ENCODE peak calls at places on chromosomes 11 and 22, in eight cellular contexts. One of them, this sample, is unnamed.

GRCh38 chr11:66267379-66268209 is 845 bp upstream of the RAB1B start:
- DNase-seq in AG10803: peak
- DNase-seq in endothelial cell: peak
- DNase-seq in esophagus squamous epithelium: peak
- DNase-seq in HCT116: peak
- DNase-seq in RWPE1: peak
- DNase-seq in A673: peak
- DNase-seq in HFF-Myc: peak
- DNase-seq in this sample: peak

GRCh38 chr11:2804701-2805387 is 80.7 kb downstream of the CDKN1C start:
- DNase-seq in A673: no peak
- DNase-seq in RWPE1: no peak
- DNase-seq in HCT116: no peak
- DNase-seq in esophagus squamous epithelium: no peak
- DNase-seq in endothelial cell: no peak
- DNase-seq in AG10803: no peak
- DNase-seq in HFF-Myc: no peak
- DNase-seq in this sample: peak

GRCh38 chr22:41818011-41818410 is 14.9 kb upstream of the SREBF2 start:
- DNase-seq in A673: no peak
- DNase-seq in HCT116: no peak
- DNase-seq in endothelial cell: no peak
- DNase-seq in esophagus squamous epithelium: no peak
- DNase-seq in RWPE1: no peak
- DNase-seq in AG10803: no peak
- DNase-seq in HFF-Myc: no peak
- DNase-seq in this sample: no peak

GRCh38 chr11:130673698-130674097 is 225.3 kb downstream of the ADAMTS15 start:
- DNase-seq in RWPE1: no peak
- DNase-seq in esophagus squamous epithelium: no peak
- DNase-seq in AG10803: no peak
- DNase-seq in HFF-Myc: no peak
- DNase-seq in A673: no peak
- DNase-seq in endothelial cell: no peak
- DNase-seq in HCT116: no peak
- DNase-seq in this sample: no peak

GRCh38 chr11:17563248-17563647 is 16.2 kb downstream of the OTOG start:
- DNase-seq in endothelial cell: no peak
- DNase-seq in esophagus squamous epithelium: no peak
- DNase-seq in A673: no peak
- DNase-seq in AG10803: no peak
- DNase-seq in HFF-Myc: no peak
- DNase-seq in HCT116: no peak
- DNase-seq in RWPE1: peak
- DNase-seq in this sample: no peak

GRCh38 chr11:34564406-34564805 is 50.8 kb upstream of the ELF5 start:
- DNase-seq in AG10803: no peak
- DNase-seq in HCT116: peak
- DNase-seq in esophagus squamous epithelium: no peak
- DNase-seq in RWPE1: peak
- DNase-seq in endothelial cell: no peak
- DNase-seq in A673: no peak
- DNase-seq in HFF-Myc: no peak
- DNase-seq in this sample: no peak

GRCh38 chr11:59206635-59207034 is 6.1 kb downstream of the MPEG1 start:
- DNase-seq in A673: peak
- DNase-seq in esophagus squamous epithelium: no peak
- DNase-seq in HFF-Myc: no peak
- DNase-seq in RWPE1: no peak
- DNase-seq in HCT116: peak
- DNase-seq in endothelial cell: peak
- DNase-seq in AG10803: peak
- DNase-seq in this sample: no peak

GRCh38 chr11:94602430-94603372 is 35.5 kb downstream of the PIWIL4 start:
- DNase-seq in esophagus squamous epithelium: no peak
- DNase-seq in AG10803: peak
- DNase-seq in HFF-Myc: peak
- DNase-seq in RWPE1: peak
- DNase-seq in endothelial cell: peak
- DNase-seq in A673: peak
- DNase-seq in HCT116: no peak
- DNase-seq in this sample: no peak

GRCh38 chr11:113457784-113458183 is 17.4 kb downstream of the DRD2 start:
- DNase-seq in endothelial cell: no peak
- DNase-seq in A673: no peak
- DNase-seq in HCT116: no peak
- DNase-seq in AG10803: no peak
- DNase-seq in esophagus squamous epithelium: no peak
- DNase-seq in HFF-Myc: no peak
- DNase-seq in RWPE1: no peak
- DNase-seq in this sample: no peak

GRCh38 chr11:61700221-61700620 is 20.0 kb downstream of the DAGLA start:
- DNase-seq in A673: no peak
- DNase-seq in endothelial cell: no peak
- DNase-seq in HCT116: peak
- DNase-seq in RWPE1: peak
- DNase-seq in AG10803: peak
- DNase-seq in HFF-Myc: peak
- DNase-seq in esophagus squamous epithelium: no peak
- DNase-seq in this sample: no peak

GRCh38 chr11:80694385-80694784 is 1253.6 kb upstream of the TENM4 start:
- DNase-seq in RWPE1: peak
- DNase-seq in HFF-Myc: no peak
- DNase-seq in AG10803: no peak
- DNase-seq in esophagus squamous epithelium: no peak
- DNase-seq in endothelial cell: no peak
- DNase-seq in A673: no peak
- DNase-seq in HCT116: no peak
- DNase-seq in this sample: no peak

GRCh38 chr11:33040127-33040861 is 922 bp downstream of the TCP11L1 start:
- DNase-seq in AG10803: no peak
- DNase-seq in endothelial cell: no peak
- DNase-seq in esophagus squamous epithelium: no peak
- DNase-seq in HCT116: no peak
- DNase-seq in A673: peak
- DNase-seq in HFF-Myc: no peak
- DNase-seq in RWPE1: peak
- DNase-seq in this sample: no peak

GRCh38 chr11:124801014-124801413 is 808 bp upstream of the MSANTD2 start:
- DNase-seq in HFF-Myc: no peak
- DNase-seq in AG10803: peak
- DNase-seq in A673: peak
- DNase-seq in esophagus squamous epithelium: no peak
- DNase-seq in endothelial cell: no peak
- DNase-seq in RWPE1: peak
- DNase-seq in HCT116: no peak
- DNase-seq in this sample: no peak

GRCh38 chr22:19847345-19847632 is 7.4 kb downstream of the GNB1L start:
- DNase-seq in esophagus squamous epithelium: no peak
- DNase-seq in AG10803: no peak
- DNase-seq in A673: no peak
- DNase-seq in endothelial cell: no peak
- DNase-seq in HFF-Myc: no peak
- DNase-seq in HCT116: no peak
- DNase-seq in RWPE1: no peak
- DNase-seq in this sample: no peak

GRCh38 chr22:31173386-31174145 is 13.6 kb downstream of the RNF185 start:
- DNase-seq in A673: no peak
- DNase-seq in esophagus squamous epithelium: no peak
- DNase-seq in endothelial cell: no peak
- DNase-seq in RWPE1: peak
- DNase-seq in HFF-Myc: no peak
- DNase-seq in AG10803: peak
- DNase-seq in HCT116: no peak
- DNase-seq in this sample: no peak

GRCh38 chr11:794013-794765 is 3.9 kb downstream of the SLC25A22 start:
- DNase-seq in RWPE1: no peak
- DNase-seq in A673: no peak
- DNase-seq in HFF-Myc: no peak
- DNase-seq in AG10803: no peak
- DNase-seq in esophagus squamous epithelium: no peak
- DNase-seq in endothelial cell: no peak
- DNase-seq in HCT116: no peak
- DNase-seq in this sample: no peak

GRCh38 chr11:8586805-8587204 is 7.2 kb downstream of the STK33 start:
- DNase-seq in esophagus squamous epithelium: no peak
- DNase-seq in HCT116: no peak
- DNase-seq in HFF-Myc: no peak
- DNase-seq in endothelial cell: no peak
- DNase-seq in AG10803: no peak
- DNase-seq in RWPE1: no peak
- DNase-seq in A673: no peak
- DNase-seq in this sample: no peak

GRCh38 chr11:2774173-2775082 is 74.6 kb upstream of the KCNQ1OT1 start:
- DNase-seq in esophagus squamous epithelium: no peak
- DNase-seq in A673: no peak
- DNase-seq in RWPE1: no peak
- DNase-seq in HCT116: no peak
- DNase-seq in endothelial cell: peak
- DNase-seq in HFF-Myc: no peak
- DNase-seq in AG10803: no peak
- DNase-seq in this sample: peak

GRCh38 chr22:41752011-41752975 is 48.2 kb upstream of the CCDC134 start:
- DNase-seq in RWPE1: no peak
- DNase-seq in esophagus squamous epithelium: no peak
- DNase-seq in AG10803: peak
- DNase-seq in HCT116: no peak
- DNase-seq in A673: no peak
- DNase-seq in HFF-Myc: no peak
- DNase-seq in endothelial cell: no peak
- DNase-seq in this sample: no peak

DNA sequence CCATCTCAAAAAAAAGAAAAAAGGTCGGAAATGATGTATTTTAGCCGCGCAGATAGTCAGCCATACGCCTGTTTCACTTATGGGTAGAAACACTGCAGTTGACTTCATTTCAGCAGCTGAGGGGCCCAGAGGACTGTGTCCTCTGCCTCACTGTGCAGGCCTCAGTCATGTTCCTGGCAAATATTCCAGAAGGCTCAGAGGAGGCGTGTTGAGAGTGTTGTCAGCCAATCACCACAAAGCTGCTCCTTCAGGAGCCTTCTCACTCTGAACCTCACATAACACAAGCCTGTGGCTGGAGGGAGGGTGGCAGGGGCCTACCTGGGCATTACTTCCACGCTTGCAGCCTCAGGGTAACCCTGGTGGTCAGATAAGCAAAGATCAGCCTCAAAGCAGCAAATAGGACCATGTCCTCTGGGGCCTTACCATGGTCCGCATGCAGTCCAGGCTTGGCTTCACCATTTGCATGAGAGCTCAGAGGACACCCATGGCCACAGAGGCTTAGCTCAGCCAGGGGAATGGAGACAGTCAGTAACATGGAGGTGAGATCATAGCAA is 17.3 kb upstream of the TREH start:
- DNase-seq in HCT116: no peak
- DNase-seq in HFF-Myc: no peak
- DNase-seq in AG10803: no peak
- DNase-seq in RWPE1: no peak
- DNase-seq in endothelial cell: no peak
- DNase-seq in A673: no peak
- DNase-seq in esophagus squamous epithelium: no peak
- DNase-seq in this sample: no peak
- TF ChIP-seq CTCF in HCT116: peak
- TF ChIP-seq CTCF in HFF-Myc: no peak
- TF ChIP-seq CTCF in AG10803: no peak
- TF ChIP-seq CTCF in RWPE1: no peak
- TF ChIP-seq CTCF in endothelial cell: no peak
- TF ChIP-seq CTCF in A673: no peak
- TF ChIP-seq CTCF in esophagus squamous epithelium: no peak
- TF ChIP-seq CTCF in this sample: peak

DNA sequence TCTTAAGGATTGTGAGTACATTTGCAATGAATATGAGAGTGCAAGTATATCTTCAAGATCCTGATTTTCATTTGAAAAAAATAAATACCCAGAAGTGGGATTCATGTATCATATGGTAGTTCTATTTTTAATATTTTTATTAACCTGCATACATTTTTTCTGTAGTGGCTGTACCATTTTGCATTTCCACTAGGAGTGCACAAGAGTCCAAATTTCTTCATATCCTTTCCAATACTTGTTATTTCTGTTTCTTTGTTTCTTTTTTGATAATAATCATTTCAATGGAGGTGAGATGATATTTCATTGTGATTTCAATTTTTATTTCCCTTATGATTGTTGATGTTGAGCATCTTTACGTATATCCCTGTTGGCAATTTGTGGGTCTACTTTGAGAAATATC is 759.8 kb upstream of the CNTN5 start:
- DNase-seq in esophagus squamous epithelium: no peak
- DNase-seq in A673: no peak
- DNase-seq in endothelial cell: no peak
- DNase-seq in RWPE1: no peak
- DNase-seq in HCT116: no peak
- DNase-seq in AG10803: no peak
- DNase-seq in HFF-Myc: no peak
- DNase-seq in this sample: no peak
- TF ChIP-seq CTCF in esophagus squamous epithelium: no peak
- TF ChIP-seq CTCF in A673: peak
- TF ChIP-seq CTCF in endothelial cell: peak
- TF ChIP-seq CTCF in RWPE1: peak
- TF ChIP-seq CTCF in HCT116: peak
- TF ChIP-seq CTCF in AG10803: no peak
- TF ChIP-seq CTCF in HFF-Myc: no peak
- TF ChIP-seq CTCF in this sample: peak

GRCh38 chr22:32355760-32356159 is 1.9 kb upstream of the RFPL3 start:
- DNase-seq in A673: no peak
- DNase-seq in esophagus squamous epithelium: no peak
- DNase-seq in AG10803: no peak
- DNase-seq in endothelial cell: no peak
- DNase-seq in HCT116: peak
- DNase-seq in HFF-Myc: no peak
- DNase-seq in RWPE1: peak
- DNase-seq in this sample: no peak
- TF ChIP-seq CTCF in A673: no peak
- TF ChIP-seq CTCF in esophagus squamous epithelium: no peak
- TF ChIP-seq CTCF in AG10803: no peak
- TF ChIP-seq CTCF in endothelial cell: no peak
- TF ChIP-seq CTCF in HCT116: peak
- TF ChIP-seq CTCF in HFF-Myc: no peak
- TF ChIP-seq CTCF in RWPE1: no peak
- TF ChIP-seq CTCF in this sample: peak

DNA sequence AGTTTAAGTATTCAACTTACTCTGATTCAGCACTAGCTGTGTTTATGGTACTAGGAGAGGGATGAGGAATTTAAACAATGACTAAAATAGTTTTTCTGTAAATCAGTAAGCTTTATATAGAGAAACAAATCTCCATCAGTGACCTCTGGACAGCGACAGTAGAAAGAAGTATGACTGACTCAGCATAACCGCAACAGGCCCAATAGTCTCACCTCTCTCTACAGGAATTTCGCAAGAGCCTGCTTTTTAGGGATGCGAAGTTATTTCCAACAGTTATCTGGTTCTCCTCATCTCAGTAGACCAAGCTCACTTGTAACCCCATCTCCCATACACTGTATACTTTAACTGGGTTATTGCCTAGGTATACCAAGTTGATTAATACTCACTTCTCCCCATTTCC is 770.5 kb upstream of the CCDC90B start:
- DNase-seq in HCT116: no peak
- DNase-seq in RWPE1: no peak
- DNase-seq in HFF-Myc: no peak
- DNase-seq in AG10803: no peak
- DNase-seq in esophagus squamous epithelium: no peak
- DNase-seq in endothelial cell: no peak
- DNase-seq in A673: no peak
- DNase-seq in this sample: no peak
- TF ChIP-seq CTCF in HCT116: no peak
- TF ChIP-seq CTCF in RWPE1: no peak
- TF ChIP-seq CTCF in HFF-Myc: no peak
- TF ChIP-seq CTCF in AG10803: no peak
- TF ChIP-seq CTCF in esophagus squamous epithelium: no peak
- TF ChIP-seq CTCF in endothelial cell: no peak
- TF ChIP-seq CTCF in A673: no peak
- TF ChIP-seq CTCF in this sample: no peak

GRCh38 chr22:24117942-24118341 is 63.3 kb upstream of the SUSD2 start:
- DNase-seq in HCT116: no peak
- DNase-seq in RWPE1: no peak
- DNase-seq in A673: peak
- DNase-seq in esophagus squamous epithelium: no peak
- DNase-seq in HFF-Myc: no peak
- DNase-seq in AG10803: no peak
- DNase-seq in endothelial cell: no peak
- DNase-seq in this sample: no peak
- TF ChIP-seq CTCF in HCT116: peak
- TF ChIP-seq CTCF in RWPE1: no peak
- TF ChIP-seq CTCF in A673: peak
- TF ChIP-seq CTCF in esophagus squamous epithelium: no peak
- TF ChIP-seq CTCF in HFF-Myc: no peak
- TF ChIP-seq CTCF in AG10803: peak
- TF ChIP-seq CTCF in endothelial cell: no peak
- TF ChIP-seq CTCF in this sample: no peak

This sample was measured in progenitor cell of endocrine pancreas.